ENCODE peak calls at places on chromosomes 7 and 10, in eight cellular contexts. K is pancreas; Y is naive thymus-derived CD4-positive, alpha-beta T cell; B is activated naive CD8-positive, alpha-beta T cell treated with anti-CD3 and anti-CD28 coated beads, Interleukin-2, amount 50 U/mL, for 24 hours; D is naive thymus-derived CD8-positive, alpha-beta T cell; G is activated T-cell treated with anti-CD3 and anti-CD28 coated beads, Interleukin-2, amount 50 U/mL, for 72 hours; F is left cardiac atrium; O is gastrocnemius medialis. H is an unnamed sample.

GRCh38 chr10:7853226-7853891 is 35.1 kb downstream of the TAF3 start:
- ATAC-seq in K (no peak), Y (no peak), B (no peak), D (no peak), G (no peak), F (no peak), O (no peak), H (no peak)

GRCh38 chr7:121026577-121027111 is 38.1 kb downstream of the CPED1 start:
- ATAC-seq in K (no peak), Y (no peak), B (no peak), D (no peak), G (no peak), F (no peak), O (no peak), H (no peak)

GRCh38 chr10:30531751-30532530 is 97.6 kb downstream of the LYZL2 start:
- ATAC-seq in K (no peak), Y (no peak), B (no peak), D (no peak), G (no peak), F (no peak), O (no peak), H (no peak)

GRCh38 chr10:125064681-125065492 is 95.5 kb downstream of the CTBP2 start:
- ATAC-seq in K (peak), Y (peak), B (peak), D (peak), G (peak), F (no peak), O (no peak), H (no peak)

GRCh38 chr7:104272767-104273384 is 55.5 kb upstream of the LHFPL3 start:
- ATAC-seq in K (peak), Y (no peak), B (no peak), D (no peak), G (no peak), F (no peak), O (no peak), H (no peak)

GRCh38 chr7:42351313-42351935 is 114.4 kb upstream of the GLI3 start:
- ATAC-seq in K (no peak), Y (no peak), B (no peak), D (no peak), G (no peak), F (no peak), O (no peak), H (no peak)

GRCh38 chr7:90666186-90666585 is 70.1 kb downstream of the CDK14 start:
- ATAC-seq in K (no peak), Y (no peak), B (no peak), D (no peak), G (no peak), F (peak), O (no peak), H (peak)

GRCh38 chr7:104963378-104963990 is 50.5 kb upstream of the KMT2E start:
- ATAC-seq in K (no peak), Y (no peak), B (no peak), D (no peak), G (no peak), F (no peak), O (no peak), H (no peak)

GRCh38 chr10:124734311-124735166 is 9.6 kb downstream of the FAM53B start:
- ATAC-seq in K (no peak), Y (peak), B (peak), D (peak), G (peak), F (no peak), O (no peak), H (no peak)

GRCh38 chr10:84191106-84191505 is 3.2 kb upstream of the CDHR1 start:
- ATAC-seq in K (no peak), Y (peak), B (no peak), D (peak), G (peak), F (no peak), O (no peak), H (no peak)

GRCh38 chr10:97378933-97379921 is 21.9 kb downstream of the RRP12 start:
- ATAC-seq in K (no peak), Y (no peak), B (peak), D (no peak), G (no peak), F (no peak), O (no peak), H (no peak)

GRCh38 chr10:59891919-59892318 is 14.4 kb downstream of the CCDC6 start:
- ATAC-seq in K (no peak), Y (no peak), B (no peak), D (no peak), G (no peak), F (no peak), O (no peak), H (no peak)

GRCh38 chr10:35470535-35470934 is 134.2 kb downstream of the CCNY start:
- ATAC-seq in K (peak), Y (no peak), B (no peak), D (no peak), G (no peak), F (peak), O (peak), H (no peak)

GRCh38 chr7:69814421-69814962 is 216.2 kb downstream of the AUTS2 start:
- ATAC-seq in K (no peak), Y (no peak), B (no peak), D (no peak), G (no peak), F (peak), O (no peak), H (peak)

GRCh38 chr7:77740257-77740656 is 44.0 kb downstream of the RSBN1L start:
- ATAC-seq in K (no peak), Y (no peak), B (no peak), D (no peak), G (no peak), F (no peak), O (no peak), H (no peak)

H was measured in gastroesophageal sphincter.